ENCODE peak calls at places on chromosomes 13 and 19, in six cellular contexts. J is DMS 273 treated with DMSO at 0.1 percent for 48 hours; B is amygdala; L is fibroblast of pulmonary artery; T is activated naive CD4-positive, alpha-beta T cell treated with anti-CD3 and anti-CD28 coated beads, Interleukin-2, amount 10 ng/mL, durations not matched to agents 7 days and 5 days; A is T-cell. I is an unnamed sample.

GRCh38 chr13:96925869-96926628 is 68.2 kb downstream of the OXGR1 start:
- DNase-seq in T (no peak), J (no peak), L (no peak), A (no peak), B (no peak), I (no peak)

GRCh38 chr13:53743906-53744305 is 715.3 kb downstream of the OLFM4 start:
- DNase-seq in A (no peak), T (no peak), J (no peak), B (no peak), L (no peak), I (no peak)

GRCh38 chr13:40639226-40639681 is 27.2 kb downstream of the FOXO1 start:
- DNase-seq in L (peak), T (no peak), B (no peak), J (no peak), A (no peak), I (no peak)

GRCh38 chr13:75485286-75486062 is 3.5 kb upstream of the TBC1D4 start:
- DNase-seq in B (no peak), L (peak), A (no peak), T (no peak), J (no peak), I (no peak)

GRCh38 chr19:47544075-47544474 is 28.9 kb downstream of the ZNF541 start:
- DNase-seq in T (no peak), B (no peak), L (no peak), J (no peak), A (no peak), I (no peak)

GRCh38 chr13:44331912-44332840 is 41.4 kb upstream of the SERP2 start:
- DNase-seq in J (peak), A (no peak), T (no peak), L (peak), B (peak), I (peak)

GRCh38 chr19:41627966-41628675 is 1.2 kb upstream of the CEACAM4 start:
- DNase-seq in B (no peak), T (no peak), A (no peak), L (no peak), J (no peak), I (no peak)

GRCh38 chr13:20550799-20551198 is 16.2 kb upstream of the IFT88 start:
- DNase-seq in A (no peak), J (no peak), L (no peak), B (no peak), T (no peak), I (no peak)

GRCh38 chr19:36009220-36009619 is 607 bp upstream of the SYNE4 start:
- DNase-seq in A (peak), T (peak), J (no peak), B (peak), L (peak), I (no peak)

GRCh38 chr13:30002577-30002976 is 152.2 kb upstream of the UBL3 start:
- DNase-seq in B (no peak), T (no peak), A (no peak), J (no peak), L (peak), I (no peak)

GRCh38 chr19:27794444-27795042 is 1418.4 kb downstream of the UQCRFS1 start:
- DNase-seq in B (no peak), L (peak), A (peak), T (no peak), J (no peak), I (no peak)

GRCh38 chr13:110716235-110716505 is 2.7 kb downstream of the ING1 start:
- DNase-seq in B (no peak), A (peak), L (peak), J (no peak), T (no peak), I (peak)

GRCh38 chr13:53200498-53201453 is 172.2 kb downstream of the OLFM4 start:
- DNase-seq in T (peak), B (no peak), J (no peak), A (no peak), L (peak), I (peak)

GRCh38 chr13:50457430-50458393 is 385.8 kb downstream of the DLEU7 start:
- DNase-seq in T (no peak), A (no peak), J (no peak), B (no peak), L (no peak), I (no peak)

GRCh38 chr13:111472559-111473460 is 152.4 kb downstream of the TEX29 start:
- DNase-seq in B (no peak), A (no peak), L (no peak), T (no peak), J (no peak), I (no peak)

GRCh38 chr19:7868671-7869452 is 5.3 kb downstream of the PRR36 start:
- DNase-seq in T (peak), J (no peak), A (peak), L (peak), B (no peak), I (no peak)

GRCh38 chr19:39843919-39844793 is 2.0 kb downstream of the FBL start:
- DNase-seq in A (no peak), L (peak), T (peak), B (no peak), J (no peak), I (no peak)

GRCh38 chr19:50434525-50434924 is 1.8 kb downstream of the MYBPC2 start:
- DNase-seq in B (no peak), T (no peak), A (no peak), L (no peak), J (no peak), I (peak)

GRCh38 chr13:79361299-79361698 is 44.8 kb downstream of the RBM26 start:
- DNase-seq in L (no peak), B (no peak), J (no peak), A (no peak), T (no peak), I (no peak)

GRCh38 chr13:41409611-41410010 is 47.7 kb upstream of the RGCC start:
- DNase-seq in B (no peak), A (no peak), L (no peak), T (no peak), J (no peak), I (no peak)

GRCh38 chr13:39253774-39254173 is 215.5 kb downstream of the NHLRC3 start:
- DNase-seq in T (no peak), L (peak), J (no peak), A (no peak), B (no peak), I (no peak)